ENCODE peak calls at places on chromosome 10, in eight cellular contexts. V, U, Y, R, X, K, E and G are unnamed samples. For H3K4me1, the result is how much of the 10 kb centered on the place peaks cover.

GRCh38 chr10:125141150-125141859 is 19.1 kb downstream of the CTBP2 start:
- DNase-seq in Y (no peak), X (no peak), V (no peak), K (no peak), R (peak), E (no peak), U (no peak), G (no peak)

GRCh38 chr10:114073787-114074186 is 30.1 kb downstream of the ADRB1 start:
- DNase-seq in U (no peak), K (no peak), R (no peak), E (no peak), V (no peak), X (no peak), Y (no peak), G (no peak)

GRCh38 chr10:71486465-71487114 is 89.9 kb downstream of the CDH23 start:
- DNase-seq in E (peak), R (no peak), X (no peak), V (peak), K (peak), U (peak), Y (peak), G (peak)

GRCh38 chr10:79090134-79090803 is 21.5 kb downstream of the ZMIZ1 start:
- DNase-seq in V (peak), X (no peak), K (no peak), E (peak), Y (no peak), R (no peak), U (no peak), G (no peak)

GRCh38 chr10:46524471-46525176 is 31.8 kb downstream of the GPRIN2 start:
- DNase-seq in V (peak), U (no peak), Y (no peak), R (peak), K (peak), X (peak), E (peak), G (no peak)

GRCh38 chr10:5888843-5889623 is 660 bp downstream of the ANKRD16 start:
- DNase-seq in V (no peak), R (peak), X (no peak), E (peak), U (peak), K (peak), Y (peak), G (peak)

GRCh38 chr10:105950410-105950809 is 1214.1 kb downstream of the SORCS1 start:
- DNase-seq in E (peak), Y (peak), V (peak), X (peak), K (peak), U (peak), R (peak), G (peak)

GRCh38 chr10:98106531-98106930 is 27.9 kb upstream of the R3HCC1L start:
- DNase-seq in E (peak), X (no peak), R (no peak), K (no peak), V (no peak), U (no peak), Y (no peak), G (no peak)

GRCh38 chr10:10794776-10795175 is 222.9 kb upstream of the CELF2 start:
- DNase-seq in Y (no peak), E (peak), U (no peak), V (peak), R (no peak), K (no peak), X (no peak), G (peak)

GRCh38 chr10:14024349-14025202 is 306.1 kb downstream of the FRMD4A start:
- DNase-seq in X (no peak), R (no peak), U (no peak), K (peak), V (no peak), Y (no peak), E (no peak), G (no peak)

GRCh38 chr10:24249829-24250415 is 41.0 kb downstream of the KIAA1217 start:
- DNase-seq in Y (peak), V (no peak), K (no peak), E (no peak), X (no peak), U (no peak), R (no peak), G (peak)

GRCh38 chr10:47379901-47380300 is 4.2 kb downstream of the ZNF488 start:
- DNase-seq in K (no peak), U (no peak), E (no peak), R (peak), V (no peak), X (no peak), Y (no peak), G (no peak)

GRCh38 chr10:73967022-73967429 is 30.9 kb upstream of the VCL start:
- DNase-seq in U (no peak), X (no peak), Y (no peak), E (peak), K (no peak), R (no peak), V (no peak), G (no peak)

GRCh38 chr10:12606461-12606860 is 257.1 kb downstream of the CAMK1D start:
- DNase-seq in V (no peak), X (no peak), U (no peak), K (no peak), R (no peak), E (no peak), Y (no peak), G (no peak)

GRCh38 chr10:1155791-1156615 is 99.8 kb downstream of the WDR37 start:
- DNase-seq in Y (no peak), R (no peak), U (no peak), V (no peak), K (no peak), X (no peak), E (no peak), G (no peak)

GRCh38 chr10:126468876-126469643 is 80.8 kb upstream of the ADAM12 start:
- DNase-seq in V (no peak), X (no peak), Y (no peak), K (no peak), U (no peak), E (no peak), R (no peak), G (no peak)

GRCh38 chr10:7230036-7230435 is 180.8 kb downstream of the SFMBT2 start:
- DNase-seq in X (no peak), R (no peak), U (no peak), V (no peak), E (no peak), Y (no peak), K (no peak), G (no peak)

GRCh38 chr10:16011548-16011947 is 151.2 kb upstream of the MINDY3 start:
- DNase-seq in U (no peak), X (no peak), V (no peak), E (peak), R (no peak), Y (no peak), K (no peak), G (no peak)

GRCh38 chr10:127195041-127195506 is 1.3 kb downstream of the INSYN2A start:
- DNase-seq in R (no peak), X (no peak), E (no peak), K (no peak), U (no peak), V (no peak), Y (no peak), G (peak)

GRCh38 chr10:63346015-63346441 is 119.7 kb downstream of the JMJD1C start:
- DNase-seq in K (peak), X (no peak), U (peak), E (peak), Y (no peak), V (peak), R (no peak), G (no peak)

GRCh38 chr10:100621360-100622205 is 85.8 kb downstream of the HIF1AN start:
- DNase-seq in E (no peak), K (no peak), Y (no peak), U (no peak), R (no peak), V (peak), X (no peak), G (peak)

GRCh38 chr10:124999433-125000365 is 57.8 kb downstream of the ZRANB1 start:
- DNase-seq in E (no peak), Y (no peak), U (no peak), K (peak), V (peak), X (no peak), R (no peak), G (no peak)

GRCh38 chr10:49538381-49539319 is at the start of gene ERCC6:
- DNase-seq in Y (peak), V (peak), R (peak), X (peak), U (peak), K (peak), E (peak), G (peak)
- TF ChIP-seq CTCF in Y (no peak), V (no peak), R (no peak), X (no peak), U (peak), K (no peak), E (peak), G (peak)

GRCh38 chr10:44977287-44978212 is 1.1 kb downstream of the DEPP1 start:
- DNase-seq in U (no peak), Y (no peak), R (peak), E (no peak), X (no peak), V (no peak), K (no peak), G (no peak)

GRCh38 chr10:44980309-44981171 is 1.9 kb upstream of the DEPP1 start:
- DNase-seq in K (no peak), Y (no peak), E (no peak), R (no peak), X (no peak), V (no peak), U (peak), G (no peak)

GRCh38 chr10:44978213-44978569 is 418 bp downstream of the DEPP1 start:
- DNase-seq in Y (no peak), E (no peak), V (no peak), K (no peak), R (no peak), X (no peak), U (no peak), G (no peak)

GRCh38 chr10:44979281-44980181 is 922 bp upstream of the DEPP1 start:
- DNase-seq in X (no peak), E (no peak), R (no peak), U (no peak), V (no peak), K (no peak), Y (no peak), G (no peak)

DNA sequence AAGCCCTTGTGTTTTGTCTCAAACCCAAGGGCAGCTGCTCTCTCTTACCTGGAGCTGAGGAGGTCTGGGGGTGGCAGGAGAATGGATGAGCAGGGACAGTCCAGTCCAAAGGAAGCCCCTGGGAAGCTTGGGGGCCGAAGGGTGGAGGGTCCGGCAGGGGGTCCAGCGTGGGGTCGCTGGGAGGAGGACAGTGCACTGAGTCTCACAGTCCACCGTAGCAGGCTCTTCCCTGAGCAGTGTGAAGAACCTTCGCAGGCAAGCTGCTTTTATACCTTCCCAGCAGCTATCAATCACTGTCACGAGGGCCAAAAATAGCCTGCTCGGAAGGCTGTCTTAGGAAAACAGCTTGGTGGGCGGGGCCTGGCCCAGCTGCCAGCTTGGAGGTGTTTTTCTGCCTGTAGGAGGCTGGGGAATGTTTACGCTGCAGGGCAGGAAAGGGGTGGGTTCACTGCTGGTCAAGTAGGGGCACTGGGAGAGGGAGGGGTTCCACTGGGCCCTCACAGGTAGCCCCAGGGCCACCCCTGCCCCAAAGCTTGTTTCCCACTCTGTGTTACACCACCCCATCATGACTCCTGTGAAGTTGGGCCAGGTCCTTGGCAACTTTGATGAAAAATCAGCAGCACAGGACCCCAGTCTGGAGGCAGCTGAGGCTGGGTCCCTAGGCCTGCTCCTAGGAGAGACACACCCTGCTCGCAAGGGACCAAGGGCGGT is at the start of gene DEPP1:
- DNase-seq in Y (peak), V (peak), U (peak), E (peak), R (peak), X (peak), K (peak), G (peak)
- H3K4me1 ChIP-seq in Y (half or more), V (half or more), U (half or more), E (half or more), R (under half), X (half or more), K (half or more), G (half or more)

DNA sequence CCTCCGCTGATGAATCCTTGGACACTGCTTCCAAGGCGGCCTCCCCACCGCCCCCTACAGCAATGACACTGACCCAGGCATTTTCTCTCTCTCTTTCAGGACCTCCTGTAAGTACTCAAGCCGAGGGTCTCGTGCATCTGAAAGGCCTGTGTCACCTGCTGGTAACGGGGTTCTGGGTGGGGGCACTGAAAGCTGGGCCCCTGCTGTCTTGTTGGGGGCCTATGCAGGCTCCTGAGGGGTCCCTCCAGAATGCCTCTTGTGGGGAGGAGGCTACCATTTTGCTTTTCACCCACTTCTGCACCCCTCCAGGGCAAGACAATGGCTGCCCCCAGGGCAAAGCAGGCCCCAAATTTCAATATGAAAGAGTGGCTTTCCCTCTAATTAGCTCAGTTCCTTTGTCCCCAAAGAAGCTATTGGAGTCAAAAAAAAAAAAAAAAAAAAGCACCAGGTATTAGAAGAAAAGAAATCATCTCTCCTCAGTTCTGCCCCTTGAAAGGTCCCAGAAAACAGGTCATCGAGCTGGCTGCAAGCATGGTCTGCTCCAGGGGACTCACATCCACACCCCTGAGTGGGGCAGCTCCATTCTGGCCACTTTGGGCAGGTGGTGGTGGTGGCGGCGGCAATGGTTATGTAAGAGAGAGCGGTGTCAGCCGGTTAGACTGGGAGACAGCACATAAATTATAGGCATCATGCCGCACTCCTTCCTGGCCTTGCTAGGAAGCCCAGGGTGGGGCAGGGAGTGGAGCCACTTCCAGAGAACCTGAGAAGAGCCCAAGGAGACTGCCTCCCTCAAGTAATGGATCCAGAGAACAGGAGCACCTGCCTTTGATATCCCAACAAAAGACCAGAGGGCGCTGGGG is 66.2 kb downstream of the COL13A1 start:
- DNase-seq in R (no peak), Y (no peak), E (peak), X (no peak), K (no peak), U (no peak), V (no peak), G (no peak)
- TF ChIP-seq CTCF in R (no peak), Y (no peak), E (no peak), X (no peak), K (no peak), U (no peak), V (no peak), G (no peak)

GRCh38 chr10:132666733-132667612 is 119.0 kb downstream of the NKX6-2 start:
- DNase-seq in V (peak), R (no peak), K (no peak), Y (no peak), X (no peak), E (peak), U (no peak), G (no peak)

GRCh38 chr10:132664883-132665282 is 121.1 kb downstream of the NKX6-2 start:
- DNase-seq in K (no peak), E (no peak), U (no peak), X (no peak), Y (no peak), R (peak), V (no peak), G (no peak)

GRCh38 chr10:132664407-132664806 is 121.5 kb downstream of the NKX6-2 start:
- DNase-seq in U (no peak), R (peak), V (no peak), E (no peak), K (no peak), X (no peak), Y (no peak), G (no peak)

GRCh38 chr10:132667613-132668394 is 118.1 kb downstream of the NKX6-2 start:
- DNase-seq in Y (no peak), R (no peak), K (no peak), U (no peak), X (no peak), E (peak), V (peak), G (no peak)

DNA sequence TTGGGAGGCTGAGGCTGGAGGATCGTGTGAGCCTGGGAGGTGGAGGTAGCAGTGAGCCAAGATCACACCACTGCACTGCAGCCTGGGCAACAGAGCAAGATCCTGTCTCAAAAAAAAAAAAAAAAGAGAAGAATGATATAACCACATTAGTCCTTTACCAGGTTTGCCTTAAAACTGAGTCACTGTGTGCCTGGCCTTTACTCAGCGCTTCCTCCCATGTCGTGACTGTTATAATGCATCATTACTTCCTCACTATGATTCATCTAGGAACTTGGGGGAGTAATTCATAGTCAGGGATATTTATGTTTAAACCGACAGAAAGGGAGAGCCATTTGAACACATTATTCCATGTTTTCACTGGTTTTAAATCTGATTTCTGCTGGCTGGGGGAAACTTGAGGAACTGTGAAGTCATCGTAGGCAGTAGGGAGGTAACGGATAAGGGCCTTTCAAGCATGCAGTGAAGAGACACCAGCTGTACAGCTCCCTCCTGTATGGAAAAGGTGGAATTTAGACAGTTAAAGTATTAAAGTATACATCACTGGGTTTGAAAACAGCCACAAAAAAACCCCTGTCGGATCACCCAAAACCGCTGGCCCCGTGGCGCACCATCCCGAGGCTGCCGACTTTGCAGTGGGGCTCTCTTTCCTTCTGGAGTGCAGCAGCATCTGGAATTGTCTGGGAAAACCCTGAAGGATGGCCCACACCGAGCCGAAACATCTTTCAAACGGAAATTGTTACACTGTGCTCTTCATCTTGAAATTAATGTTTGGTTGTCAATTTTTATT is 119.8 kb downstream of the NKX6-2 start:
- DNase-seq in Y (no peak), U (no peak), X (no peak), R (peak), E (peak), V (peak), K (no peak), G (peak)
- H3K4me1 ChIP-seq in Y (under half), U (under half), X (under half), R (under half), E (under half), V (under half), K (under half), G (under half)

DNA sequence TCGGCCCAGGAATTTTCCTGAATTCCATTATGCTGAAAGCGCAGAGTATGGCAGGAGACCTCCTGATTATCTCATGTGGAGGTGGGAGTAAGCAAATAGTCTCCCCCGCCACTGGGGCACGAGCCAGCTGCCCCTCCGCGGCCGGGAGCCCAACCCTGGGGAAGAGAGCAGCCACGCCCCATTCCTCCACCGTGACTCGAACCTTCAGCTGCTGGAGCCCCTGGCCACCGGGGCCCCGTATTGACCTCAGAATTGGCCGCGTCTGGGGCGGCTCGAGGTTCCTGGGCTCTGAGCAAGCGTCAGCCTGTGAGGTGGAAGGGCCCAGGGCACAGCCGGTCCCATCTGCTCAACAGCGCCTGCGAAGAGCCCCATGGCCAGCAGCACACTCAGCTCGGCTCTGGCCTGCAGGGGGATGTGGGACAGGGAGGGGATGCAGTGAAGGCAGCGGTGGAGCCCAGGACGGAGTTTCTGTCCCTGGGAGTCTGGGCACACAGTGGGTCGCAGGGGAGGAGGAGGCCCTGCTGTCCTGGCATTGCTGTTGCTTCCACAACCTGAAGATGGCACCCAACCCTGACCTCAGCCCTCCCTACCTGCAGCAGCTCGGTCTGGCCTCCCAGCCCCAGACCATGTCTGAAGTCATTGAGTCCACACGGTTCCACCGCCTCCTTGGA is 97.8 kb downstream of the CHST15 start:
- DNase-seq in R (no peak), U (peak), Y (peak), X (no peak), E (peak), V (peak), K (peak), G (peak)
- TF ChIP-seq CTCF in R (no peak), U (peak), Y (peak), X (peak), E (peak), V (peak), K (peak), G (peak)

GRCh38 chr10:67836972-67837371 is 1.0 kb downstream of the DNAJC12 start:
- DNase-seq in R (no peak), E (no peak), Y (no peak), U (no peak), V (no peak), K (no peak), X (no peak), G (no peak)

GRCh38 chr10:67837519-67838314 is at the start of gene DNAJC12:
- DNase-seq in X (no peak), K (peak), Y (peak), E (peak), U (peak), V (peak), R (no peak), G (peak)

GRCh38 chr10:67836491-67836890 is 1.5 kb downstream of the DNAJC12 start:
- DNase-seq in K (no peak), Y (no peak), U (no peak), E (no peak), X (no peak), R (no peak), V (no peak), G (no peak)

GRCh38 chr10:67839957-67840356 is 2.0 kb upstream of the DNAJC12 start:
- DNase-seq in K (no peak), X (no peak), E (peak), R (no peak), U (no peak), V (peak), Y (no peak), G (no peak)

GRCh38 chr10:67834375-67834774 is 3.6 kb downstream of the DNAJC12 start:
- DNase-seq in U (no peak), R (no peak), K (no peak), X (no peak), Y (no peak), E (no peak), V (no peak), G (no peak)
- H3K4me1 ChIP-seq in U (under half), R (under half), K (under half), X (under half), Y (under half), E (under half), V (under half), G (under half)